ENCODE peak calls at places on chromosome 12, in nine cellular contexts. M is K562, D is astrocyte, Z is IMR-90, E is GM23248, Y is mammary epithelial cell, X is endothelial cell of umbilical vein, F is GM12878, H is neuronal stem cell. G is an unnamed sample.

GRCh38 chr12:126708492-126708896 is 1558.5 kb upstream of the TMEM132C start:
- DNase-seq in Y (no peak), Z (no peak), E (peak; percentile 20), D (peak; percentile 72), X (no peak), H (no peak), M (no peak), F (no peak), G (peak; percentile 7)

GRCh38 chr12:45089417-45089816 is 38.5 kb upstream of the DBX2 start:
- DNase-seq in M (no peak), H (no peak), Y (no peak), D (no peak), X (no peak), E (no peak), F (no peak), Z (no peak), G (no peak)

GRCh38 chr12:113005759-113006158 is 27.4 kb downstream of the OAS2 start:
- DNase-seq in H (no peak), Y (no peak), D (no peak), E (peak; percentile 33), M (peak; percentile 48), X (no peak), F (no peak), Z (no peak), G (peak; percentile 45)

GRCh38 chr12:57479376-57480115 is at the start of gene ARHGAP9:
- DNase-seq in Y (no peak), F (peak; percentile 51), E (no peak), H (no peak), M (no peak), X (no peak), Z (peak; percentile 44), D (no peak), G (no peak)

GRCh38 chr12:121647-122046 is 55.1 kb downstream of the IQSEC3 start:
- DNase-seq in Z (no peak), H (no peak), M (no peak), Y (no peak), D (no peak), F (no peak), E (no peak), X (no peak), G (no peak)

GRCh38 chr12:104462931-104463339 is 6.2 kb downstream of the CHST11 start:
- DNase-seq in F (peak; percentile 88), X (peak; percentile 50), Z (no peak), E (no peak), D (no peak), Y (no peak), H (no peak), M (no peak), G (no peak)

GRCh38 chr12:54429014-54429471 is 10.0 kb upstream of the ITGA5 start:
- DNase-seq in H (no peak), Z (no peak), X (no peak), M (no peak), E (no peak), Y (no peak), F (no peak), D (no peak), G (peak; percentile 30)

GRCh38 chr12:11885261-11886038 is 185.3 kb upstream of the BCL2L14 start:
- DNase-seq in Z (peak; percentile 76), D (peak; percentile 75), M (no peak), X (peak; percentile 95), E (peak; percentile 54), H (no peak), F (no peak), Y (peak; percentile 96), G (peak; percentile 85)

GRCh38 chr12:6827982-6828670 is at the start of gene P3H3:
- DNase-seq in H (no peak), D (peak; percentile 42), Z (peak; percentile 47), M (peak; percentile 50), Y (no peak), X (peak; percentile 56), E (peak; percentile 76), F (no peak), G (no peak)

DNA sequence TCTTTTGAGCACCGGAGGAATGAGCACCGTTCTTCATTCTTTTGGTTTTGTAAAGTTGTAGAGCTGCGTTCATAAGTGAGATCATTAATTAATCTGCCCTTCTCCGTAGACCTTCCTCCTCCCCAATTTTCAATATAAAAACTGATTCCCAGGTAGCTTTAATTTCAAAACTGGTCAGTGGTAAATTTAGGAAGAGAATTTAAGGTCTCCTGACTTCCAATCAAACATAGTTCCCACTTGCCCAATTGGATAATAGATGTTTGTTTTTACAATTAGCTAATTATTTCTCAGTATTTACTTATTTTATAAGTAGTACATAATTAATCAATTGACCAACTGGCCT is 27.2 kb upstream of the YBX3 start:
- DNase-seq in X (no peak), H (no peak), D (no peak), F (no peak), M (no peak), E (no peak), Z (no peak), Y (no peak), G (no peak)
- H3K4me2 ChIP-seq in X (no peak overlapping the region), H (no peak overlapping the region), D (peak overlapping the region; percentile 83), F (no peak overlapping the region), M (no peak overlapping the region), E (peak overlapping the region; percentile 42), Z (no peak overlapping the region), Y (peak overlapping the region; percentile 24), G (peak overlapping the region; percentile 50)

GRCh38 chr12:51915003-51915625 is 7.8 kb downstream of the ACVRL1 start:
- DNase-seq in X (no peak), M (peak; percentile 80), E (no peak), D (no peak), Y (no peak), Z (no peak), F (no peak), H (no peak), G (no peak)

GRCh38 chr12:51913071-51914033 is 6.0 kb downstream of the ACVRL1 start:
- DNase-seq in E (no peak), Y (no peak), F (no peak), Z (no peak), X (no peak), D (no peak), H (no peak), M (peak; percentile 45), G (no peak)

GRCh38 chr12:51915951-51916350 is 8.6 kb downstream of the ACVRL1 start:
- DNase-seq in H (no peak), X (no peak), Y (no peak), D (no peak), M (no peak), Z (no peak), E (no peak), F (no peak), G (no peak)

GRCh38 chr12:51911788-51912711 is 4.7 kb downstream of the ACVRL1 start:
- DNase-seq in Z (peak; percentile 50), F (no peak), H (no peak), D (no peak), E (no peak), Y (no peak), X (peak; percentile 86), M (peak; percentile 56), G (no peak)

DNA sequence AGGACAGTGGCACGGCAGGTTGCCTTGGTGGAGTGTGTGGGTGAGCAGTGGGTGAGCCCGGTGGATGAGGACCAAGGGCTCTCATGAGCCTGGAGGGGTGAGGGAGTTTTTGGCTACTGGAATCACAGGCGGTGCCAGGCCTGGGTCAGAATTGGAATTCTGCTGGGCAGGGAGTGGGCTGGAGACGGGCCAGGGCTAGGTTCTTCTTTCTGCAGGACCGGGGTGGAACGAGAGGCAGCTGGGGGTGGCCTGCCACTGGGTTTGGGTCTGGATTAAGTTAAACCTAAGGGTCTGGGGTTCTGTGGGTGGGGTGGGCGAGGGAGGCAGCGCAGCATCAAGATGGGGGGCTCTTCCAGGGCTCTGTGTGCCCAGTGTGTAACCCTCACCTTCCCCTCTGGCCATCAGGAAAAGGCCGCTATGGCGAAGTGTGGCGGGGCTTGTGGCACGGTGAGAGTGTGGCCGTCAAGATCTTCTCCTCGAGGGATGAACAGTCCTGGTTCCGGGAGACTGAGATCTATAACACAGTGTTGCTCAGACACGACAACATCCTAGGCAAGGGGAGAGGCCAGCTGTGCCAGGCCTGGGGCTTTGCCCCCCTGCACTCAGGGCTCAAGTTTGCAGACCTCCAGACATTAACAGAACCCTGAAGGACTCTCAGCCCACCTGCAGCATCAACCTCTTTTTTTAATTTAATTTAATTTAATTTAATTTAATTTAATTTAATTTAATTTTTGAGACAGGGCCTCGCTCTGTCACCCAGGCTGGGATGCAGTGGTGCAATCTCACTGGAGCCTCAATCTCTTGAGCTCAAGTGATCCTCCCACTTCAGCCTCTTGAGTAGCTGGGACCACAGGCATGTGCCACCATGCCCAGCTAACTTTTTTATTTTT is 7.0 kb downstream of the ACVRL1 start:
- DNase-seq in X (no peak), D (no peak), E (no peak), M (no peak), F (no peak), H (no peak), Y (no peak), Z (no peak), G (no peak)
- H3K27ac ChIP-seq in X (no peak overlapping the region), D (no peak overlapping the region), E (no peak overlapping the region), M (no peak overlapping the region), F (no peak overlapping the region), H (no peak overlapping the region), Y (no peak overlapping the region), Z (no peak overlapping the region), G (no peak overlapping the region)

GRCh38 chr12:91414147-91414546 is 231.5 kb upstream of the DCN start:
- DNase-seq in M (no peak), F (no peak), D (no peak), X (no peak), Y (no peak), E (no peak), H (no peak), Z (no peak), G (no peak)
- H3K4me2 ChIP-seq in M (no peak overlapping the region), F (no peak overlapping the region), D (no peak overlapping the region), X (no peak overlapping the region), Y (no peak overlapping the region), E (peak overlapping the region; percentile 18), H (no peak overlapping the region), Z (peak overlapping the region; percentile 70), G (peak overlapping the region; percentile 50)

GRCh38 chr12:96233941-96234461 is 39.8 kb downstream of the ELK3 start:
- DNase-seq in H (no peak), M (no peak), Z (peak; percentile 95), E (peak; percentile 99), D (peak; percentile 97), X (peak; percentile 56), Y (peak; percentile 46), F (no peak), G (no peak)
- H3K27ac ChIP-seq in H (no peak overlapping the region), M (no peak overlapping the region), Z (peak overlapping the region; percentile 54), E (peak overlapping the region; percentile 99), D (peak overlapping the region; percentile 72), X (peak overlapping the region; percentile 40), Y (peak overlapping the region; percentile 70), F (no peak overlapping the region), G (no peak overlapping the region)

G was measured in PC-3.